ENCODE peak calls at places on chromosomes 7 and 10, in six cellular contexts. One of them, this sample, is unnamed.

GRCh38 chr7:3558410-3558809 is 257.4 kb downstream of the SDK1 start:
- DNase-seq in GM12878: no peak
- DNase-seq in HepG2: no peak
- DNase-seq in K562: no peak
- DNase-seq in endothelial cell of umbilical vein: peak; percentile 56
- DNase-seq in A549: no peak
- DNase-seq in this sample: no peak

GRCh38 chr7:123494193-123494796 is 40.1 kb downstream of the IQUB start:
- DNase-seq in GM12878: no peak
- DNase-seq in A549: peak; percentile 20
- DNase-seq in endothelial cell of umbilical vein: peak; percentile 62
- DNase-seq in HepG2: peak; percentile 27
- DNase-seq in K562: peak; percentile 54
- DNase-seq in this sample: peak; percentile 60

GRCh38 chr10:113273877-113274829 is 278.7 kb upstream of the HABP2 start:
- DNase-seq in endothelial cell of umbilical vein: no peak
- DNase-seq in K562: no peak
- DNase-seq in A549: no peak
- DNase-seq in HepG2: no peak
- DNase-seq in GM12878: no peak
- DNase-seq in this sample: no peak

GRCh38 chr10:131200856-131201470 is 110.6 kb downstream of the TCERG1L start:
- DNase-seq in A549: no peak
- DNase-seq in HepG2: no peak
- DNase-seq in endothelial cell of umbilical vein: no peak
- DNase-seq in K562: no peak
- DNase-seq in GM12878: no peak
- DNase-seq in this sample: no peak

GRCh38 chr7:119270644-119271043 is 1002.3 kb upstream of the KCND2 start:
- DNase-seq in GM12878: no peak
- DNase-seq in A549: no peak
- DNase-seq in K562: no peak
- DNase-seq in endothelial cell of umbilical vein: no peak
- DNase-seq in HepG2: no peak
- DNase-seq in this sample: no peak

GRCh38 chr7:1251796-1252542 is 19.3 kb downstream of the UNCX start:
- DNase-seq in A549: no peak
- DNase-seq in GM12878: no peak
- DNase-seq in K562: peak; percentile 90
- DNase-seq in HepG2: no peak
- DNase-seq in endothelial cell of umbilical vein: no peak
- DNase-seq in this sample: no peak

GRCh38 chr10:24748214-24748613 is 24.5 kb upstream of the ARHGAP21 start:
- DNase-seq in A549: no peak
- DNase-seq in HepG2: no peak
- DNase-seq in GM12878: no peak
- DNase-seq in endothelial cell of umbilical vein: no peak
- DNase-seq in K562: no peak
- DNase-seq in this sample: no peak

GRCh38 chr7:122988333-122988732 is 7.2 kb downstream of the TAS2R16 start:
- DNase-seq in HepG2: no peak
- DNase-seq in A549: no peak
- DNase-seq in GM12878: no peak
- DNase-seq in endothelial cell of umbilical vein: no peak
- DNase-seq in K562: no peak
- DNase-seq in this sample: no peak

GRCh38 chr7:985915-986741 is 3.1 kb downstream of the CYP2W1 start:
- DNase-seq in endothelial cell of umbilical vein: peak; percentile 28
- DNase-seq in HepG2: no peak
- DNase-seq in GM12878: no peak
- DNase-seq in A549: no peak
- DNase-seq in K562: peak; percentile 59
- DNase-seq in this sample: peak; percentile 64

GRCh38 chr7:158819571-158820203 is 9.6 kb downstream of the ESYT2 start:
- DNase-seq in HepG2: no peak
- DNase-seq in A549: no peak
- DNase-seq in K562: peak; percentile 50
- DNase-seq in GM12878: no peak
- DNase-seq in endothelial cell of umbilical vein: no peak
- DNase-seq in this sample: peak; percentile 75

GRCh38 chr7:154879629-154880028 is 123.3 kb downstream of the PAXIP1 start:
- DNase-seq in HepG2: no peak
- DNase-seq in K562: no peak
- DNase-seq in GM12878: no peak
- DNase-seq in endothelial cell of umbilical vein: no peak
- DNase-seq in A549: no peak
- DNase-seq in this sample: no peak

GRCh38 chr7:84803979-84804378 is 382.9 kb downstream of the SEMA3D start:
- DNase-seq in A549: no peak
- DNase-seq in GM12878: no peak
- DNase-seq in HepG2: no peak
- DNase-seq in K562: no peak
- DNase-seq in endothelial cell of umbilical vein: no peak
- DNase-seq in this sample: no peak

GRCh38 chr7:84801396-84801795 is 385.5 kb downstream of the SEMA3D start:
- DNase-seq in K562: no peak
- DNase-seq in GM12878: no peak
- DNase-seq in A549: no peak
- DNase-seq in endothelial cell of umbilical vein: peak; percentile 75
- DNase-seq in HepG2: no peak
- DNase-seq in this sample: no peak

GRCh38 chr7:84799131-84799530 is 387.7 kb downstream of the SEMA3D start:
- DNase-seq in A549: no peak
- DNase-seq in HepG2: no peak
- DNase-seq in GM12878: no peak
- DNase-seq in K562: no peak
- DNase-seq in endothelial cell of umbilical vein: no peak
- DNase-seq in this sample: no peak

GRCh38 chr7:84800846-84801245 is 386.0 kb downstream of the SEMA3D start:
- DNase-seq in endothelial cell of umbilical vein: no peak
- DNase-seq in K562: no peak
- DNase-seq in HepG2: no peak
- DNase-seq in GM12878: no peak
- DNase-seq in A549: no peak
- DNase-seq in this sample: no peak
- TF ChIP-seq MYC in endothelial cell of umbilical vein: no peak
- TF ChIP-seq MYC in K562: no peak
- TF ChIP-seq MYC in HepG2: no peak
- TF ChIP-seq MYC in GM12878: no peak
- TF ChIP-seq MYC in A549: no peak
- TF ChIP-seq MYC in this sample: no peak

DNA sequence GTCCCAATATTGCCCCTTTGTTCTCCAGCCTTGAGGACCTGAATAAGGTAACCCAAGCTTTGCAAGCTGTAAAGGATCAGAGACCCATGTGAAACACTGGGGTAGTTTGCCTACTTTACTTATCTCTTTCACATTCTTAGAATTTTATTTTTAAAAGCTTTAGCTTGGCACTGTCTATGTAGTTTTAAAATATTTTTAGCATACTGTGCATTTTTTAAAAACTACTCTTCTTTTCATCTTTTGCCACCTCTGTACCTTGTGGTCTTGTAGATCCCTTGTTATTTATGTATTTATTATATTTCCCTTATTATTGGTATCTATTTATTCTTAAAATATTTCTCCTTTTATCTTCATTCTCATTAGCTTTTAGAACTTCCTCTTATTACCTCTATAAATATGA is 12.0 kb upstream of the PTPRZ1 start:
- DNase-seq in GM12878: no peak
- DNase-seq in HepG2: no peak
- DNase-seq in K562: no peak
- DNase-seq in A549: no peak
- DNase-seq in endothelial cell of umbilical vein: no peak
- DNase-seq in this sample: no peak
- TF ChIP-seq POLR2A in GM12878: no peak
- TF ChIP-seq POLR2A in HepG2: no peak
- TF ChIP-seq POLR2A in K562: no peak
- TF ChIP-seq POLR2A in A549: no peak
- TF ChIP-seq POLR2A in endothelial cell of umbilical vein: no peak
- TF ChIP-seq POLR2A in this sample: no peak

GRCh38 chr10:70930251-70931000 is 42.1 kb upstream of the PCBD1 start:
- DNase-seq in GM12878: no peak
- DNase-seq in A549: no peak
- DNase-seq in endothelial cell of umbilical vein: no peak
- DNase-seq in K562: no peak
- DNase-seq in HepG2: no peak
- DNase-seq in this sample: no peak
- TF ChIP-seq MYC in GM12878: no peak
- TF ChIP-seq MYC in A549: no peak
- TF ChIP-seq MYC in endothelial cell of umbilical vein: no peak
- TF ChIP-seq MYC in K562: no peak
- TF ChIP-seq MYC in HepG2: no peak
- TF ChIP-seq MYC in this sample: no peak

DNA sequence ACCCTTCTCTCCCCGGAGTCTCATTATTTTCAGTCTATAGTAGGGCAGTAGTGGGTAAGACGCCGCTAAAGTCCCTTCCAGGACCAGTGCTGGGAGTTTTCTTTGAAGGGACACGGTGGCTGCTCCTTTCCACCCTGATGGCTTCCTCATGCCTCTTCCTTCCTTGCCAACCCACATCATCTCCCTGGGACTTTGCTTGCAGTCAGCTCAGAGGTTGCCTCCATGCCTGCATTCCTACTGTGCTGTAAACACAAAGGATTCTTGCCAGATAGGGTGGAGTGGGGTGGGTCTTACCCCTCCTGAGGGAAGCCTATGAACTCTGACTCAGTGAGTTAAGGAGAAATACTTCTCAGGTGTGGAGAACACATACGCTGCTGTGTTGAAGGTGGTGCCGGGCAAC is 59.9 kb upstream of the IGFBP3 start:
- DNase-seq in K562: no peak
- DNase-seq in HepG2: no peak
- DNase-seq in endothelial cell of umbilical vein: no peak
- DNase-seq in A549: no peak
- DNase-seq in GM12878: no peak
- DNase-seq in this sample: no peak
- TF ChIP-seq POLR2A in K562: no peak
- TF ChIP-seq POLR2A in HepG2: no peak
- TF ChIP-seq POLR2A in endothelial cell of umbilical vein: no peak
- TF ChIP-seq POLR2A in A549: no peak
- TF ChIP-seq POLR2A in GM12878: no peak
- TF ChIP-seq POLR2A in this sample: no peak

GRCh38 chr7:101857358-101857794 is 40.0 kb downstream of the CUX1 start:
- DNase-seq in endothelial cell of umbilical vein: no peak
- DNase-seq in A549: no peak
- DNase-seq in HepG2: no peak
- DNase-seq in GM12878: peak; percentile 40
- DNase-seq in K562: no peak
- DNase-seq in this sample: no peak

GRCh38 chr7:101858437-101859385 is 41.3 kb downstream of the CUX1 start:
- DNase-seq in endothelial cell of umbilical vein: no peak
- DNase-seq in GM12878: no peak
- DNase-seq in HepG2: peak; percentile 27
- DNase-seq in A549: no peak
- DNase-seq in K562: no peak
- DNase-seq in this sample: no peak

GRCh38 chr7:101859411-101860106 is 42.1 kb downstream of the CUX1 start:
- DNase-seq in endothelial cell of umbilical vein: peak; percentile 72
- DNase-seq in HepG2: no peak
- DNase-seq in K562: no peak
- DNase-seq in GM12878: no peak
- DNase-seq in A549: no peak
- DNase-seq in this sample: no peak

GRCh38 chr7:101854084-101854865 is 36.8 kb downstream of the CUX1 start:
- DNase-seq in A549: no peak
- DNase-seq in K562: no peak
- DNase-seq in HepG2: no peak
- DNase-seq in endothelial cell of umbilical vein: no peak
- DNase-seq in GM12878: no peak
- DNase-seq in this sample: no peak

DNA sequence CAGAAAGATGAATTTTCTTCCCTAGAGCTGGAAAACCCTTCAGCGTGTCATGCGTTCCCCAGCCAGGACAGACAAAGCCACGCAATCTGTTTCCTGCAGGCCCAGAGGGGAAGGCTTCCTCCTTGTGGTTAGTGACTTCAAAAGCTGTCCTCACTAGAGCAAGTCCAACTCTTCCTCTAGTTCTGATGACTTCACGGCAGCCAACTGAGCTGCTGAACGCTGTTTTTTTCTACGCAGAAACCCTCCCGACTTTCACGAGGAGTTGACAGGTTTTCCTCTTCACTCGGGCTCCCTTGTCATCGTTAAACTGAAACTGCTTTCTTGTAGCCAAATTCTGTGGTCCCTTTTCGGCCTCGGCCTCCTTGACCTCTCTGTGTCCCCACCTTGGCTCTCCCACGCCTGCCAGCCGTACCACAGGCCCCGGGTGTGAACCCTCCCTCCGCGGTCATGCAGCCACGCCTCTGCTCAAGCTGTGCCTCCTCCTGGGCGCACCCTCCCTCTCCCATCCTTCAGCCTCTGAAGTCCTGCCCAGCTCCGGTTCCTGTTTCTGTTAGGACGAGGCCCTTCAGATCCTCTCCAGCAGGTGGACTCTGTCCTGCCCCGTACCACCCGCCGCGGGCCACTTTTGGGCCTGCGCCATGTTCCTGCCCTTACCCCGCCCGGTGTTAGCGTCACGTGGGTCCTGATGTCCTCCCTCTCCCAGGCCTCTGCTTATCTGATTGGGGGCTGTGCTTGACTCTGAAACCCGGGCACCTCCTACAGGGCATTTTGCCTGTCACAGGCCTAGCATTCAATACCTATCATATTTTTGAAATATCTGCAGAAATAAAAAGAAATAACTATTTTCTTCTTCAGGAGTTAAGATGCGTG is 39.3 kb downstream of the CUX1 start:
- DNase-seq in HepG2: peak; percentile 95
- DNase-seq in GM12878: peak; percentile 95
- DNase-seq in K562: peak; percentile 97
- DNase-seq in endothelial cell of umbilical vein: peak; percentile 86
- DNase-seq in A549: peak; percentile 99
- DNase-seq in this sample: peak; percentile 100
- TF ChIP-seq MYC in HepG2: peak; percentile 70
- TF ChIP-seq MYC in GM12878: no peak
- TF ChIP-seq MYC in K562: no peak
- TF ChIP-seq MYC in endothelial cell of umbilical vein: no peak
- TF ChIP-seq MYC in A549: no peak
- TF ChIP-seq MYC in this sample: peak; percentile 81

DNA sequence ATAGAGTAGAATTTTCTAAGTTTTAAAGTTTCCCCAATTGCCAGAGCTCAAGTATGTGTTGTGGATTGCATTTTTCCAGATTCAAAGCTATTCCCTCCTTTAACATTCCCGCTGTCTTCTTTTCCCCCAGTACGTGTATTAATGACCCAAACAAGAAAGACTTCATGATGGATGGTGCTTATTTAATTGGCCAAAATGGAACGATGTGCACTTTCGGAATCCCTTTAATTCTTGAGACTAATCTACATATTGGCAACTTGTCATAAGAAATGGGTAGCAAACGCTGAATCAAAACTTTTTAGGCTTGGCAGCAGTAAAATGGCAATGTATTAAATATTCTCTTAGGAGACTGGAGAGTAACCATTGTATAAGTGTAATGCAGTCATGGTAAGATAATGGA is 753.2 kb downstream of the LRMDA start:
- DNase-seq in A549: no peak
- DNase-seq in K562: no peak
- DNase-seq in GM12878: no peak
- DNase-seq in endothelial cell of umbilical vein: no peak
- DNase-seq in HepG2: no peak
- DNase-seq in this sample: no peak
- TF ChIP-seq POLR2A in A549: no peak
- TF ChIP-seq POLR2A in K562: no peak
- TF ChIP-seq POLR2A in GM12878: no peak
- TF ChIP-seq POLR2A in endothelial cell of umbilical vein: no peak
- TF ChIP-seq POLR2A in HepG2: no peak
- TF ChIP-seq POLR2A in this sample: no peak